ENCODE peak calls at places on chromosomes 11 and 22, in five cellular contexts. One of them, this sample, is unnamed.

GRCh38 chr11:125446279-125446678 is 49.8 kb downstream of the FEZ1 start:
- DNase-seq in PC-3: no peak
- DNase-seq in neural progenitor cell: no peak
- DNase-seq in GM23338: no peak
- DNase-seq in GM23248: no peak
- DNase-seq in this sample: peak

GRCh38 chr11:75919525-75919924 is 104.5 kb downstream of the UVRAG start:
- DNase-seq in PC-3: no peak
- DNase-seq in neural progenitor cell: no peak
- DNase-seq in GM23338: no peak
- DNase-seq in GM23248: peak
- DNase-seq in this sample: no peak

GRCh38 chr22:24683671-24684070 is 80.7 kb downstream of the GGT1 start:
- DNase-seq in PC-3: no peak
- DNase-seq in neural progenitor cell: no peak
- DNase-seq in GM23338: no peak
- DNase-seq in GM23248: peak
- DNase-seq in this sample: no peak

GRCh38 chr11:18706330-18707243 is 8.0 kb downstream of the TMEM86A start:
- DNase-seq in PC-3: no peak
- DNase-seq in neural progenitor cell: no peak
- DNase-seq in GM23338: peak
- DNase-seq in GM23248: peak
- DNase-seq in this sample: no peak

GRCh38 chr11:4090258-4090657 is 4.3 kb upstream of the RRM1 start:
- DNase-seq in PC-3: no peak
- DNase-seq in neural progenitor cell: no peak
- DNase-seq in GM23338: no peak
- DNase-seq in GM23248: no peak
- DNase-seq in this sample: no peak

GRCh38 chr22:44311855-44312170 is 938 bp downstream of the SHISAL1 start:
- DNase-seq in PC-3: no peak
- DNase-seq in neural progenitor cell: no peak
- DNase-seq in GM23338: no peak
- DNase-seq in GM23248: peak
- DNase-seq in this sample: peak

GRCh38 chr11:130830563-130830950 is 85.7 kb downstream of the SNX19 start:
- DNase-seq in PC-3: no peak
- DNase-seq in neural progenitor cell: no peak
- DNase-seq in GM23338: no peak
- DNase-seq in GM23248: no peak
- DNase-seq in this sample: no peak

GRCh38 chr22:42317691-42318547 is 47.5 kb upstream of the TCF20 start:
- DNase-seq in PC-3: no peak
- DNase-seq in neural progenitor cell: no peak
- DNase-seq in GM23338: peak
- DNase-seq in GM23248: no peak
- DNase-seq in this sample: no peak

GRCh38 chr22:19951351-19951750 is 9.7 kb upstream of the TXNRD2 start:
- DNase-seq in PC-3: no peak
- DNase-seq in neural progenitor cell: no peak
- DNase-seq in GM23338: no peak
- DNase-seq in GM23248: no peak
- DNase-seq in this sample: no peak

GRCh38 chr11:119721129-119722120 is 7.6 kb downstream of the NECTIN1 start:
- DNase-seq in PC-3: peak
- DNase-seq in neural progenitor cell: peak
- DNase-seq in GM23338: peak
- DNase-seq in GM23248: peak
- DNase-seq in this sample: no peak

GRCh38 chr22:26949193-26949592 is 291.8 kb downstream of the MIAT start:
- DNase-seq in PC-3: peak
- DNase-seq in neural progenitor cell: peak
- DNase-seq in GM23338: peak
- DNase-seq in GM23248: peak
- DNase-seq in this sample: peak

GRCh38 chr11:3134651-3135490 is 30.2 kb downstream of the OSBPL5 start:
- DNase-seq in PC-3: no peak
- DNase-seq in neural progenitor cell: no peak
- DNase-seq in GM23338: no peak
- DNase-seq in GM23248: no peak
- DNase-seq in this sample: no peak

GRCh38 chr11:125512106-125512505 is 16.0 kb upstream of the FEZ1 start:
- DNase-seq in PC-3: no peak
- DNase-seq in neural progenitor cell: no peak
- DNase-seq in GM23338: no peak
- DNase-seq in GM23248: no peak
- DNase-seq in this sample: no peak

DNA sequence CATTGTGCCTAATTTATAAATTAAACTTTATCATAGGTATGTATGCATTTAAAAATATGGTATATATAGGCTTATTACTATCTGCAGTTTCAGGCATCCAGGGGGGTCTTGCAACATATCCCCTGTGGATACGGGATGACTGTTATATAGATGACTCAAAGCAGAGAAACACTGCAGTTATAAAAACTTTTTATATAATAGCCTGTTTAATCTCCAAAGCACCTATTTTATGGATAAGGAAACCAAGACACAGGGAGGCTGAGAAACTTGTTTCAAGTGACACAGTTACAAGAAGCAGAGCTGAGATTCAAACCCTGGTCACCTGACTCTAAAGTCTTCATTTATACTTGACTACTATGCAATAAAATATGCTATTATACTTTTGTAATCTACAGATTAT is 897.7 kb downstream of the KCNA4 start:
- DNase-seq in PC-3: peak
- DNase-seq in neural progenitor cell: no peak
- DNase-seq in GM23338: no peak
- DNase-seq in GM23248: peak
- DNase-seq in this sample: peak
- TF ChIP-seq EZH2phosphoT487 in PC-3: no peak
- TF ChIP-seq EZH2phosphoT487 in neural progenitor cell: no peak
- TF ChIP-seq EZH2phosphoT487 in GM23338: no peak
- TF ChIP-seq EZH2phosphoT487 in GM23248: no peak
- TF ChIP-seq EZH2phosphoT487 in this sample: no peak

DNA sequence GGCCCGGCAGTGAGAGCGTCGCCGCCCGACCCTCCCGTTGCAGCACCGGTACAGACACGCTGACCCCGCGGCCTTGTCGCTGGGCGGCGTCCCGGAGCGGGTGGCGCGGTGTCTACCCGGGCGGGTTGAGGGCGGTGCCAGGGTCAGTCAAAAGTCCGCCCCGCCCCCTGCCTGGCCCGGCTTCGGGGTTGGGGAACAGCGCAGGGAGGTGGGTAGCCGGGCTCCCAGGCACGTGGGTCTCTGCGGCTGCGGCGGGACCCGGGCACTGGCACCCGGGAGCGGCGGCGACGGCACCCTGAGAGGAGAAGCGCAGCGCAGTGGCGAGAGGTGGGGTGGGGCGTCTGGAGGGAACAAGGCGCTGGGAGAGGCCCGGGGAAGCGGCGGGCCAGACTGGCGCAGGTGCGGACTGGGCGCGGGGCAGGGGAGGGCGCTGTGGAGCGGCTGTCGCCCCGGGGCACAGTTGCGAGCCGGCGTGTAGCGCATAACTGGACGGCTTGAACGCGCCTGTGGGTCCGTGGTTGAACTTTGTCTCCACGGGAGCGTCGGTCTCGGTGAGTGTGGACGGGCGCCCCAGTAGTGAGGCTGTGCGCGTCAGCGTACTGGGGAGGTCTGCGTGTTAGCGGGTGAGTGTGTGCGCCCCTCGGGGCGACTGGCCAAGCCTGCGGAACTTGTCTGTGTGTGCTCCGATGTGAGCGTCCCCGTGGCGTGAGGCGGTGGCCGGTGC is at the start of gene P2RY2:
- DNase-seq in PC-3: peak
- DNase-seq in neural progenitor cell: peak
- DNase-seq in GM23338: peak
- DNase-seq in GM23248: peak
- DNase-seq in this sample: peak
- TF ChIP-seq EZH2 in PC-3: no peak
- TF ChIP-seq EZH2 in neural progenitor cell: no peak
- TF ChIP-seq EZH2 in GM23338: peak
- TF ChIP-seq EZH2 in GM23248: no peak
- TF ChIP-seq EZH2 in this sample: no peak

GRCh38 chr22:36738416-36739020 is 35.0 kb upstream of the CACNG2 start:
- DNase-seq in PC-3: no peak
- DNase-seq in neural progenitor cell: no peak
- DNase-seq in GM23338: no peak
- DNase-seq in GM23248: no peak
- DNase-seq in this sample: no peak

GRCh38 chr22:36739185-36739584 is 35.6 kb upstream of the CACNG2 start:
- DNase-seq in PC-3: no peak
- DNase-seq in neural progenitor cell: no peak
- DNase-seq in GM23338: no peak
- DNase-seq in GM23248: no peak
- DNase-seq in this sample: no peak

GRCh38 chr22:36734171-36735058 is 30.9 kb upstream of the CACNG2 start:
- DNase-seq in PC-3: peak
- DNase-seq in neural progenitor cell: no peak
- DNase-seq in GM23338: no peak
- DNase-seq in GM23248: peak
- DNase-seq in this sample: no peak

GRCh38 chr22:36737776-36738175 is 34.2 kb upstream of the CACNG2 start:
- DNase-seq in PC-3: no peak
- DNase-seq in neural progenitor cell: no peak
- DNase-seq in GM23338: no peak
- DNase-seq in GM23248: no peak
- DNase-seq in this sample: no peak

GRCh38 chr22:36736701-36737320 is 33.3 kb upstream of the CACNG2 start:
- DNase-seq in PC-3: no peak
- DNase-seq in neural progenitor cell: no peak
- DNase-seq in GM23338: no peak
- DNase-seq in GM23248: no peak
- DNase-seq in this sample: no peak
- TF ChIP-seq EZH2phosphoT487 in PC-3: no peak
- TF ChIP-seq EZH2phosphoT487 in neural progenitor cell: no peak
- TF ChIP-seq EZH2phosphoT487 in GM23338: no peak
- TF ChIP-seq EZH2phosphoT487 in GM23248: no peak
- TF ChIP-seq EZH2phosphoT487 in this sample: no peak

GRCh38 chr11:56271092-56271491 is 2.9 kb upstream of the OR5T1 start:
- DNase-seq in PC-3: no peak
- DNase-seq in neural progenitor cell: no peak
- DNase-seq in GM23338: peak
- DNase-seq in GM23248: no peak
- DNase-seq in this sample: no peak
- TF ChIP-seq EZH2 in PC-3: no peak
- TF ChIP-seq EZH2 in neural progenitor cell: no peak
- TF ChIP-seq EZH2 in GM23338: no peak
- TF ChIP-seq EZH2 in GM23248: no peak
- TF ChIP-seq EZH2 in this sample: no peak

GRCh38 chr22:30575859-30576258 is 1.4 kb upstream of the GAL3ST1 start:
- DNase-seq in PC-3: no peak
- DNase-seq in neural progenitor cell: no peak
- DNase-seq in GM23338: no peak
- DNase-seq in GM23248: no peak
- DNase-seq in this sample: no peak
- TF ChIP-seq EZH2phosphoT487 in PC-3: no peak
- TF ChIP-seq EZH2phosphoT487 in neural progenitor cell: no peak
- TF ChIP-seq EZH2phosphoT487 in GM23338: no peak
- TF ChIP-seq EZH2phosphoT487 in GM23248: no peak
- TF ChIP-seq EZH2phosphoT487 in this sample: no peak

GRCh38 chr11:58968251-58968711 is 29.0 kb downstream of the GLYATL1 start:
- DNase-seq in PC-3: no peak
- DNase-seq in neural progenitor cell: peak
- DNase-seq in GM23338: peak
- DNase-seq in GM23248: no peak
- DNase-seq in this sample: peak
- TF ChIP-seq EZH2 in PC-3: no peak
- TF ChIP-seq EZH2 in neural progenitor cell: no peak
- TF ChIP-seq EZH2 in GM23338: no peak
- TF ChIP-seq EZH2 in GM23248: no peak
- TF ChIP-seq EZH2 in this sample: no peak

This sample was measured in hepatocyte.